ENCODE peak calls at places on chromosomes 12 and 14, in seven cellular contexts. S is foreskin melanocyte, N is stromal cell of bone marrow, V is WERI-Rb-1, B is breast epithelium, Z is HuH-7.5, I is HS-27A. K is an unnamed sample.

GRCh38 chr12:32159925-32160324 is 53.3 kb downstream of the BICD1 start:
- DNase-seq in I (no peak), Z (no peak), N (peak; percentile 35), B (no peak), V (no peak), S (no peak), K (no peak)

GRCh38 chr14:67837011-67837624 is 17.5 kb downstream of the RAD51B start:
- DNase-seq in B (peak; percentile 57), S (peak; percentile 57), I (peak; percentile 24), Z (no peak), V (peak; percentile 60), N (peak; percentile 61), K (peak; percentile 36)

GRCh38 chr14:51002406-51002984 is 58.2 kb upstream of the PYGL start:
- DNase-seq in V (no peak), N (no peak), B (no peak), Z (no peak), I (no peak), S (no peak), K (no peak)

GRCh38 chr12:96810477-96810876 is 96.6 kb upstream of the NEDD1 start:
- DNase-seq in B (no peak), N (no peak), I (no peak), V (no peak), S (no peak), Z (no peak), K (no peak)

GRCh38 chr14:92692822-92693226 is 55.6 kb downstream of the LGMN start:
- DNase-seq in N (no peak), S (no peak), I (no peak), Z (no peak), V (no peak), B (peak; percentile 71), K (no peak)

GRCh38 chr12:13422291-13422690 is 225.8 kb downstream of the EMP1 start:
- DNase-seq in N (no peak), Z (no peak), B (no peak), S (no peak), V (no peak), I (no peak), K (no peak)

GRCh38 chr14:93648440-93649168 is 139.7 kb downstream of the PRIMA1 start:
- DNase-seq in S (no peak), I (no peak), V (peak; percentile 63), B (no peak), Z (peak; percentile 21), N (no peak), K (peak; percentile 25)

GRCh38 chr14:62694075-62694474 is 351.2 kb downstream of the KCNH5 start:
- DNase-seq in I (no peak), Z (no peak), S (no peak), V (no peak), N (no peak), B (no peak), K (no peak)

GRCh38 chr14:21703357-21704339 is 30.0 kb upstream of the OR4E1 start:
- DNase-seq in V (no peak), N (no peak), I (no peak), Z (no peak), S (no peak), B (no peak), K (no peak)

GRCh38 chr12:48380596-48380995 is 29.9 kb upstream of the ZNF641 start:
- DNase-seq in S (no peak), V (no peak), I (no peak), N (no peak), Z (no peak), B (no peak), K (no peak)

GRCh38 chr12:130433834-130434233 is 96.1 kb downstream of the PIWIL1 start:
- DNase-seq in B (no peak), I (no peak), V (no peak), S (no peak), N (no peak), Z (no peak), K (no peak)

GRCh38 chr12:51868821-51869489 is 18.9 kb upstream of the ANKRD33 start:
- DNase-seq in Z (peak; percentile 76), S (no peak), B (no peak), V (peak; percentile 89), I (no peak), N (no peak), K (peak; percentile 58)

GRCh38 chr12:6915023-6915788 is 826 bp downstream of the ENO2 start:
- DNase-seq in B (no peak), S (no peak), I (no peak), V (peak; percentile 96), Z (no peak), N (no peak), K (peak; percentile 96)

GRCh38 chr14:98955036-98955740 is 316.8 kb downstream of the BCL11B start:
- DNase-seq in V (no peak), Z (no peak), I (no peak), B (no peak), N (no peak), S (no peak), K (no peak)

GRCh38 chr14:68874746-68875155 is 81.9 kb upstream of the ZFP36L1 start:
- DNase-seq in S (no peak), I (no peak), N (no peak), B (no peak), V (no peak), Z (no peak), K (no peak)

GRCh38 chr12:13443498-13443897 is 247.0 kb downstream of the EMP1 start:
- DNase-seq in I (no peak), V (no peak), B (no peak), N (no peak), Z (no peak), S (no peak), K (no peak)

GRCh38 chr14:96139169-96139568 is 65.5 kb upstream of the BDKRB2 start:
- DNase-seq in V (no peak), N (no peak), I (no peak), S (no peak), B (no peak), Z (no peak), K (no peak)

GRCh38 chr14:75876526-75876925 is 105.3 kb downstream of the TGFB3 start:
- DNase-seq in S (no peak), N (no peak), Z (no peak), I (no peak), V (no peak), B (no peak), K (no peak)

GRCh38 chr12:50505386-50505827 is 622 bp downstream of the DIP2B start:
- DNase-seq in S (peak; percentile 37), V (no peak), B (peak; percentile 20), Z (peak; percentile 28), I (no peak), N (no peak), K (peak; percentile 36)

GRCh38 chr12:52036587-52037171 is 14.6 kb upstream of the NR4A1 start:
- DNase-seq in I (no peak), B (peak; percentile 82), Z (peak; percentile 88), S (peak; percentile 50), N (peak; percentile 81), V (peak; percentile 81), K (no peak)

GRCh38 chr12:59973515-59973914 is 377.7 kb downstream of the SLC16A7 start:
- DNase-seq in S (peak; percentile 80), N (no peak), Z (no peak), V (no peak), B (no peak), I (peak; percentile 40), K (no peak)

GRCh38 chr12:11906284-11906935 is 164.3 kb upstream of the BCL2L14 start:
- DNase-seq in S (no peak), N (peak; percentile 49), I (peak; percentile 49), B (no peak), Z (no peak), V (no peak), K (no peak)

GRCh38 chr12:111298583-111299436 is 70.1 kb downstream of the PHETA1 start:
- DNase-seq in B (no peak), V (peak; percentile 67), S (peak; percentile 15), N (no peak), I (no peak), Z (peak; percentile 68), K (peak; percentile 75)

GRCh38 chr12:16389594-16389993 is 42.1 kb downstream of the MGST1 start:
- DNase-seq in B (no peak), V (no peak), I (peak; percentile 45), Z (no peak), N (peak; percentile 34), S (no peak), K (no peak)

GRCh38 chr12:53200458-53201169 is 6.4 kb downstream of the ITGB7 start:
- DNase-seq in B (no peak), S (no peak), I (no peak), N (no peak), Z (no peak), V (no peak), K (no peak)

GRCh38 chr12:113422030-113422900 is at the start of gene SDSL:
- DNase-seq in I (peak; percentile 70), Z (peak; percentile 51), V (peak; percentile 75), N (peak; percentile 81), B (peak; percentile 36), S (peak; percentile 88), K (peak; percentile 63)

GRCh38 chr14:69260246-69260978 is 454 bp downstream of the GALNT16 start:
- DNase-seq in S (no peak), Z (peak; percentile 34), I (no peak), N (no peak), V (peak; percentile 23), B (no peak), K (no peak)

GRCh38 chr12:49451468-49452259 is 84.4 kb downstream of the SPATS2 start:
- DNase-seq in Z (no peak), B (no peak), N (no peak), V (no peak), S (no peak), I (no peak), K (no peak)

GRCh38 chr12:82047480-82047879 is 288.3 kb upstream of the PPFIA2 start:
- DNase-seq in S (no peak), Z (no peak), I (no peak), N (peak; percentile 18), B (no peak), V (no peak), K (no peak)

GRCh38 chr14:105532735-105533141 is 6.4 kb downstream of the TMEM121 start:
- DNase-seq in B (no peak), S (no peak), I (no peak), Z (peak; percentile 91), N (no peak), V (peak; percentile 65), K (peak; percentile 35)

GRCh38 chr12:78146365-78146772 is 315.7 kb downstream of the NAV3 start:
- DNase-seq in V (no peak), I (peak; percentile 9), Z (no peak), B (no peak), S (peak; percentile 27), N (peak; percentile 21), K (peak; percentile 47)

GRCh38 chr12:904010-904414 is 45.5 kb downstream of the RAD52 start:
- DNase-seq in B (no peak), N (no peak), Z (no peak), I (no peak), V (no peak), S (no peak), K (peak; percentile 21)

GRCh38 chr12:93763746-93764147 is 86.6 kb downstream of the CRADD start:
- DNase-seq in N (no peak), B (no peak), V (peak; percentile 11), S (no peak), Z (no peak), I (no peak), K (no peak)

GRCh38 chr12:109735825-109736551 is 22.4 kb downstream of the FAM222A start:
- DNase-seq in V (peak; percentile 9), I (no peak), S (no peak), B (no peak), Z (no peak), N (no peak), K (no peak)

GRCh38 chr14:77063581-77064289 is 34.3 kb upstream of the CIPC start:
- DNase-seq in V (no peak), B (no peak), I (no peak), N (peak; percentile 55), Z (no peak), S (no peak), K (no peak)

GRCh38 chr14:91681116-91681515 is 50.8 kb downstream of the CATSPERB start:
- DNase-seq in V (no peak), I (no peak), B (no peak), S (no peak), Z (no peak), N (no peak), K (no peak)